ENCODE peak calls at places on chromosomes 6 and 20, in eight cellular contexts. Q is GM10248, U is left ventricle myocardium superior, G is upper lobe of right lung, K is H54, V is A549, Z is HEK293T, I is NCI-H345. Y is an unnamed sample.

GRCh38 chr6:28258877-28259777 is at the start of gene NKAPL:
- DNase-seq in Q (peak; percentile 70), I (no peak), Z (no peak), G (peak; percentile 89), K (no peak), V (no peak), U (peak; percentile 91), Y (no peak)

GRCh38 chr6:111585241-111585968 is 20.3 kb downstream of the TRAF3IP2 start:
- DNase-seq in U (no peak), I (no peak), Z (no peak), V (no peak), G (no peak), Q (no peak), K (no peak), Y (no peak)

GRCh38 chr20:23211164-23211563 is 125.0 kb upstream of the CD93 start:
- DNase-seq in Q (no peak), K (no peak), U (no peak), I (no peak), G (no peak), Z (no peak), V (no peak), Y (no peak)

GRCh38 chr6:144390202-144390601 is 105.1 kb downstream of the UTRN start:
- DNase-seq in Q (no peak), I (no peak), U (no peak), Z (no peak), V (no peak), K (no peak), G (no peak), Y (no peak)

GRCh38 chr6:39952170-39952569 is 17.9 kb upstream of the MOCS1 start:
- DNase-seq in K (no peak), Q (no peak), Z (no peak), V (no peak), G (no peak), I (no peak), U (no peak), Y (no peak)

GRCh38 chr6:4487538-4487937 is 288.7 kb upstream of the CDYL start:
- DNase-seq in K (no peak), Z (no peak), V (no peak), I (no peak), Q (no peak), U (no peak), G (no peak), Y (no peak)

GRCh38 chr6:152461556-152461955 is 175.6 kb downstream of the SYNE1 start:
- DNase-seq in K (no peak), Z (no peak), G (no peak), Q (no peak), V (no peak), U (no peak), I (no peak), Y (no peak)

GRCh38 chr20:49513009-49513408 is 30.5 kb upstream of the KCNB1 start:
- DNase-seq in U (no peak), K (no peak), I (no peak), Q (no peak), V (no peak), Z (no peak), G (no peak), Y (no peak)

GRCh38 chr6:33672808-33673207 is 38.7 kb downstream of the UQCC2 start:
- DNase-seq in K (peak; percentile 95), V (peak; percentile 78), Q (peak; percentile 65), G (no peak), I (no peak), Z (peak; percentile 30), U (peak; percentile 92), Y (no peak)

GRCh38 chr6:7998103-7998725 is 66.0 kb downstream of the BLOC1S5 start:
- DNase-seq in Z (no peak), V (no peak), G (no peak), Q (no peak), I (no peak), U (no peak), K (no peak), Y (no peak)

GRCh38 chr6:136317976-136318375 is 28.3 kb upstream of the BCLAF1 start:
- DNase-seq in G (no peak), I (no peak), Z (no peak), U (no peak), K (no peak), V (no peak), Q (no peak), Y (no peak)

GRCh38 chr20:9966966-9967365 is 67.8 kb upstream of the ANKEF1 start:
- DNase-seq in V (peak; percentile 36), U (no peak), Z (peak; percentile 15), G (no peak), K (no peak), I (no peak), Q (no peak), Y (peak; percentile 28)

GRCh38 chr6:73263570-73263909 is 544 bp upstream of the KHDC1 start:
- DNase-seq in Z (no peak), Q (no peak), G (no peak), V (no peak), K (no peak), I (no peak), U (no peak), Y (no peak)

GRCh38 chr6:28266962-28267694 is at the start of gene ZSCAN26:
- DNase-seq in Z (peak; percentile 79), G (peak; percentile 90), K (peak; percentile 57), I (peak; percentile 89), V (peak; percentile 67), U (peak; percentile 88), Q (peak; percentile 82), Y (peak; percentile 89)

GRCh38 chr20:44633187-44633851 is 18.2 kb downstream of the ADA start:
- DNase-seq in Q (no peak), Z (no peak), U (no peak), G (no peak), V (no peak), I (no peak), K (no peak), Y (no peak)